ENCODE peak calls at places on chromosomes 7 and 10, in five cellular contexts. Y, J, K, E and A are unnamed samples.

GRCh38 chr7:127107601-127108007 is 145.1 kb downstream of the GRM8 start:
- DNase-seq in J (peak), E (peak), Y (peak), K (peak), A (peak)

GRCh38 chr7:63925626-63926460 is 72.8 kb upstream of the ZNF722 start:
- DNase-seq in K (peak), J (peak), Y (peak), E (peak), A (no peak)

GRCh38 chr7:128697301-128697905 is 25.3 kb downstream of the GARIN1A start:
- DNase-seq in E (peak), K (no peak), J (no peak), Y (peak), A (peak)

GRCh38 chr7:22597845-22598244 is 97.9 kb upstream of the STEAP1B start:
- DNase-seq in E (peak), J (no peak), K (no peak), Y (peak), A (no peak)

GRCh38 chr7:31710171-31710570 is 23.2 kb downstream of the PPP1R17 start:
- DNase-seq in J (no peak), E (no peak), Y (no peak), K (no peak), A (no peak)

GRCh38 chr7:24580283-24580946 is 7.2 kb downstream of the PALS2 start:
- DNase-seq in K (no peak), J (no peak), Y (no peak), E (peak), A (no peak)

GRCh38 chr10:59240581-59241183 is 64.2 kb downstream of the PHYHIPL start:
- DNase-seq in J (no peak), K (peak), E (peak), Y (peak), A (peak)

GRCh38 chr7:45157653-45158401 is at the start of gene RAMP3:
- DNase-seq in E (no peak), Y (no peak), K (no peak), J (no peak), A (no peak)

GRCh38 chr7:135463905-135464304 is 46.0 kb downstream of the CNOT4 start:
- DNase-seq in Y (no peak), K (no peak), E (no peak), J (no peak), A (no peak)

GRCh38 chr7:100509213-100509612 is 25.5 kb downstream of the NYAP1 start:
- DNase-seq in Y (peak), K (no peak), J (no peak), E (peak), A (no peak)

GRCh38 chr7:7256731-7257274 is 74.5 kb downstream of the C1GALT1 start:
- DNase-seq in K (peak), E (peak), Y (no peak), J (no peak), A (no peak)

GRCh38 chr7:2242541-2243482 is 786 bp downstream of the NUDT1 start:
- DNase-seq in K (no peak), J (no peak), E (no peak), Y (no peak), A (peak)

GRCh38 chr7:155298288-155298833 is 683 bp downstream of the INSIG1 start:
- DNase-seq in J (no peak), E (no peak), K (no peak), Y (peak), A (peak)

GRCh38 chr10:81848514-81848913 is 26.5 kb upstream of the NRG3 start:
- DNase-seq in J (no peak), E (no peak), K (no peak), Y (no peak), A (no peak)

GRCh38 chr10:103986360-103986759 is 19.4 kb downstream of the SLK start:
- DNase-seq in Y (no peak), E (no peak), J (no peak), K (no peak), A (no peak)

GRCh38 chr10:116740971-116741370 is 1.4 kb downstream of the HSPA12A start:
- DNase-seq in K (no peak), J (peak), Y (no peak), E (no peak), A (no peak)

GRCh38 chr7:98772242-98772603 is 97.6 kb downstream of the TMEM130 start:
- DNase-seq in J (no peak), K (no peak), Y (no peak), E (no peak), A (no peak)

GRCh38 chr10:27816305-27816704 is 70.7 kb upstream of the MKX start:
- DNase-seq in K (no peak), J (no peak), Y (no peak), E (no peak), A (no peak)

GRCh38 chr7:42262907-42263466 is 26.0 kb upstream of the GLI3 start:
- DNase-seq in E (peak), K (peak), J (peak), Y (peak), A (peak)

GRCh38 chr7:123437447-123437995 is 96.9 kb downstream of the IQUB start:
- DNase-seq in E (no peak), Y (no peak), J (no peak), K (no peak), A (no peak)